ENCODE peak calls at places on chromosomes 7 and 10, in seven cellular contexts. X is thyroid gland, F is tibial artery, Z is body of pancreas, B is lung, K is OCI-LY7, D is cardiac muscle cell. H is an unnamed sample.
A peak's percentile ranks its signal among the peaks of the same experiment; 100 is the strongest.

GRCh38 chr10:124674768-124675222 is 69.4 kb downstream of the FAM53B start:
- DNase-seq in Z (no peak), D (peak; percentile 70), X (peak; percentile 92), K (no peak), B (peak; percentile 64), F (no peak), H (peak; percentile 78)

GRCh38 chr10:22345301-22346086 is at the start of gene SPAG6:
- DNase-seq in K (no peak), Z (peak; percentile 52), D (no peak), X (peak; percentile 35), F (no peak), B (peak; percentile 61), H (peak; percentile 71)

GRCh38 chr10:92164024-92164423 is 126.9 kb downstream of the CPEB3 start:
- DNase-seq in K (no peak), Z (no peak), X (no peak), F (no peak), D (no peak), B (no peak), H (no peak)

GRCh38 chr10:18456984-18457383 is 194.4 kb downstream of the NSUN6 start:
- DNase-seq in K (no peak), Z (no peak), D (no peak), X (no peak), B (no peak), F (no peak), H (no peak)

GRCh38 chr7:41053830-41054229 is 649.1 kb downstream of the INHBA start:
- DNase-seq in F (no peak), K (no peak), B (no peak), Z (no peak), X (no peak), D (no peak), H (no peak)

GRCh38 chr7:67462781-67463191 is 466.2 kb downstream of the TYW1 start:
- DNase-seq in D (peak; percentile 73), X (no peak), B (peak; percentile 35), K (no peak), F (no peak), Z (peak; percentile 16), H (no peak)

GRCh38 chr10:44030132-44030531 is 354.8 kb downstream of the CXCL12 start:
- DNase-seq in D (no peak), F (no peak), K (peak; percentile 71), B (no peak), Z (no peak), X (no peak), H (no peak)

GRCh38 chr10:77289027-77289501 is 348.5 kb downstream of the KCNMA1 start:
- DNase-seq in B (no peak), K (no peak), F (no peak), D (peak; percentile 45), Z (no peak), X (no peak), H (no peak)

GRCh38 chr7:118153551-118154177 is 30.3 kb upstream of the LSM8 start:
- DNase-seq in K (peak; percentile 47), D (peak; percentile 39), X (no peak), F (no peak), B (no peak), Z (peak; percentile 39), H (no peak)

GRCh38 chr7:121558288-121558687 is 162.2 kb upstream of the FAM3C start:
- DNase-seq in F (no peak), X (no peak), B (no peak), Z (no peak), K (no peak), D (peak; percentile 31), H (no peak)

GRCh38 chr7:151694828-151695580 is 175.3 kb upstream of the RHEB start:
- DNase-seq in X (peak; percentile 68), D (no peak), Z (peak; percentile 45), F (peak; percentile 70), B (no peak), K (no peak), H (peak; percentile 67)

GRCh38 chr7:137925091-137925490 is 76.8 kb downstream of the CREB3L2 start:
- DNase-seq in B (no peak), D (no peak), F (no peak), K (no peak), X (no peak), Z (no peak), H (no peak)

GRCh38 chr7:116592041-116592355 is 67.2 kb downstream of the CAV1 start:
- DNase-seq in X (no peak), F (no peak), Z (no peak), D (no peak), K (no peak), B (no peak), H (no peak)
- TF ChIP-seq CTCF in X (no peak), F (no peak), Z (no peak), D (no peak), K (peak; percentile 44), B (no peak), H (no peak)

DNA sequence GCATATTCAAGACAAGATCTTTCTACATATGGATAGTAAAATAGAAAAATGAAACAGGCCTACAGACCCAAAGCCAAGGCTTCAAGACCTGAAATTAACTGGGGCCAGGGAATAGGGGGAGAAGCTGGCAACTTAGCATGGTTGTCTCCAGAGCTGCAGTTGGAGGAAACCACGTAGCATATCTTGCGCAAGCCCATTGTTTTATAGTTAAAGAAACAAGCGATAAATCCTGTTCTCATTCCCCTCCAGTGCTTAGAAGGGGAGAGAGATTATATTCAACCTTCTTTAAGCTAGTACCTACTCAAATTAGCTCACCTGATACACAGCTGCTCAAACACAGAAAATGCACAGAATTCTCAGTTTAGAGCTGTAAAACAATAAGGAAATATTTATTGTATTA is 197.0 kb downstream of the SORCS1 start:
- DNase-seq in Z (no peak), D (no peak), F (no peak), B (no peak), X (no peak), K (no peak), H (no peak)
- H3K27ac ChIP-seq in Z (no peak overlapping the region), D (no peak overlapping the region), F (no peak overlapping the region), B (no peak overlapping the region), X (no peak overlapping the region), K (no peak overlapping the region), H (no peak overlapping the region)

GRCh38 chr10:48366261-48366660 is 59.8 kb downstream of the MAPK8 start:
- DNase-seq in D (no peak), X (no peak), F (no peak), K (no peak), Z (no peak), B (no peak), H (no peak)
- H3K4me1 ChIP-seq in D (no peaks in the 10 kb centered on the region), X (peaks cover 43% of the 10 kb centered on the region), F (no peaks in the 10 kb centered on the region), K (no peaks in the 10 kb centered on the region), Z (peaks cover 21% of the 10 kb centered on the region), B (peaks cover 2% of the 10 kb centered on the region), H (peaks cover 28% of the 10 kb centered on the region)

GRCh38 chr10:24505759-24506158 is 217.9 kb downstream of the ARHGAP21 start:
- DNase-seq in X (peak; percentile 49), F (no peak), K (no peak), B (no peak), D (no peak), Z (peak; percentile 66), H (no peak)

GRCh38 chr10:24501312-24501711 is 222.4 kb downstream of the ARHGAP21 start:
- DNase-seq in F (no peak), Z (no peak), K (no peak), X (no peak), D (no peak), B (no peak), H (no peak)

DNA sequence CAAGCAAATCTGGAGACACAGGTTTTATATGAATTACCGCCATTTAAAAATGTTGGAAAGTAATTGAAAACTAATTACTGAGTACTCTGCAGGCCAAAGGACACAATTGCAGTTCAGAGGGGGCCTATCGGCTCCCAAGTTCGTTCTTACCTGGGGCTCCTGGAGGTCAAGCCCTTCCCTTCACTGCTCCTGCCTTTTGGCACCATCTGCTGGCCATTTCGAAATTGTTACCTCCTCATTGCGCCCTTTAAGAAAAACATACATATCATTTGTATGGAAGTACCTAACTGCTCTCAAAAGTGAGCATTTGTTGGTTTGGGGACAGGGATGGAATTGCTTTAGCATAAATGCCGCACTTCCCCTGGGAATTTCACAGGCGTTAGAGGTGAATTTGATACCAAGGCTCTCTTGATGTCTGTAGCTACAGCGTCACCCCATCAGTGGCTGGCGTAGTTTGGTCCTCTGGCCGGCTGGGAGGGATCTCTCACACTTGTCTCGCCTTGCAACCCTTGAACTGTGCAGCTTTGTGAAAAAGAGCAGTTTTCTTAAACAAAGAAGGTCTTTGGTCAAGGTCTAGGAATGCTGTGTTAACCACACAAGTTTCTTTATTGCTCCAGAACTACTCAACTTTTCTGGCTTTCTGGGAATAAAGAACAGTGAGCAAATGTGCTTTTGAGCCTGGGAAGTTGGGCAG is 219.9 kb downstream of the ARHGAP21 start:
- DNase-seq in K (peak; percentile 26), Z (peak; percentile 67), X (peak; percentile 57), D (peak; percentile 66), B (peak; percentile 46), F (no peak), H (no peak)
- TF ChIP-seq CTCF in K (peak; percentile 80), Z (peak; percentile 62), X (peak; percentile 28), D (peak; percentile 63), B (peak; percentile 11), F (no peak), H (peak; percentile 49)

GRCh38 chr10:103762924-103763323 is 92.5 kb downstream of the SH3PXD2A start:
- DNase-seq in K (no peak), Z (no peak), X (no peak), B (no peak), D (no peak), F (no peak), H (no peak)

GRCh38 chr10:103764296-103765088 is 90.9 kb downstream of the SH3PXD2A start:
- DNase-seq in D (no peak), F (no peak), K (no peak), X (no peak), B (no peak), Z (no peak), H (no peak)

GRCh38 chr10:103761075-103761920 is 94.1 kb downstream of the SH3PXD2A start:
- DNase-seq in X (no peak), K (no peak), B (no peak), D (no peak), F (no peak), Z (no peak), H (no peak)

GRCh38 chr10:103763374-103764202 is 91.8 kb downstream of the SH3PXD2A start:
- DNase-seq in B (no peak), Z (peak; percentile 49), D (no peak), K (peak; percentile 85), X (no peak), F (peak; percentile 40), H (no peak)

GRCh38 chr10:103762166-103762565 is 93.2 kb downstream of the SH3PXD2A start:
- DNase-seq in Z (no peak), K (no peak), X (no peak), B (no peak), D (no peak), F (no peak), H (no peak)
- H3K27ac ChIP-seq in Z (no peak overlapping the region), K (no peak overlapping the region), X (no peak overlapping the region), B (no peak overlapping the region), D (peak overlapping the region; percentile 61), F (no peak overlapping the region), H (peak overlapping the region; percentile 99)

GRCh38 chr10:72241853-72242252 is 25.8 kb upstream of the ASCC1 start:
- DNase-seq in K (no peak), D (no peak), B (no peak), X (no peak), Z (no peak), F (no peak), H (no peak)
- H3K4me1 ChIP-seq in K (peaks cover 20% of the 10 kb centered on the region), D (peaks cover 15% of the 10 kb centered on the region), B (peaks cover 24% of the 10 kb centered on the region), X (peaks cover 38% of the 10 kb centered on the region), Z (peaks cover 77% of the 10 kb centered on the region), F (no peaks in the 10 kb centered on the region), H (peaks cover 63% of the 10 kb centered on the region)

GRCh38 chr10:35379226-35380137 is 43.2 kb downstream of the CCNY start:
- DNase-seq in Z (peak; percentile 32), D (no peak), F (peak; percentile 49), B (no peak), K (peak; percentile 93), X (no peak), H (no peak)
- TF ChIP-seq CTCF in Z (no peak), D (no peak), F (no peak), B (no peak), K (peak; percentile 81), X (no peak), H (no peak)

H was measured in psoas muscle.